ENCODE peak calls at places on chromosomes 12 and 14, in four cellular contexts. E is tibial artery, K is left ventricle myocardium inferior, J is lower leg skin. M is an unnamed sample.
A peak's percentile ranks its signal among the peaks of the same experiment; 100 is the strongest.

GRCh38 chr14:105080161-105080560 is 14.9 kb upstream of the GPR132 start:
- DNase-seq in E (peak; percentile 7), K (no peak), J (no peak), M (no peak)

GRCh38 chr14:75268638-75269550 is 9.7 kb upstream of the FOS start:
- DNase-seq in E (no peak), K (no peak), J (no peak), M (no peak)

GRCh38 chr12:1859643-1860042 is 39.3 kb downstream of the LRTM2 start:
- DNase-seq in E (no peak), K (no peak), J (no peak), M (no peak)

GRCh38 chr14:61406670-61407069 is 85.3 kb downstream of the PRKCH start:
- DNase-seq in E (no peak), K (no peak), J (no peak), M (no peak)

GRCh38 chr12:2183556-2184541 is 131.1 kb downstream of the CACNA1C start:
- DNase-seq in E (no peak), K (no peak), J (peak; percentile 35), M (no peak)

GRCh38 chr12:31965090-31965489 is 5.9 kb downstream of the RESF1 start:
- DNase-seq in E (no peak), K (no peak), J (no peak), M (no peak)

GRCh38 chr14:66739826-66740225 is 231.9 kb downstream of the GPHN start:
- DNase-seq in E (no peak), K (no peak), J (no peak), M (no peak)

GRCh38 chr12:124700810-124701594 is 133.6 kb upstream of the NCOR2 start:
- DNase-seq in E (no peak), K (no peak), J (no peak), M (no peak)

GRCh38 chr14:81400852-81401251 is 728 bp upstream of the STON2 start:
- DNase-seq in E (peak; percentile 89), K (no peak), J (peak; percentile 94), M (no peak)

GRCh38 chr12:6465467-6466183 is 4.9 kb downstream of the VAMP1 start:
- DNase-seq in E (peak; percentile 64), K (no peak), J (peak; percentile 70), M (no peak)

GRCh38 chr12:131113562-131113961 is 159.9 kb downstream of the ADGRD1 start:
- DNase-seq in E (no peak), K (no peak), J (no peak), M (no peak)

GRCh38 chr14:93332032-93332852 is 594 bp downstream of the BTBD7 start:
- DNase-seq in E (peak; percentile 33), K (peak; percentile 67), J (peak; percentile 19), M (no peak)

GRCh38 chr12:117100251-117100650 is 1.0 kb upstream of the TESC start:
- DNase-seq in E (no peak), K (no peak), J (no peak), M (no peak)

GRCh38 chr12:119072463-119072862 is 91.1 kb downstream of the SRRM4 start:
- DNase-seq in E (no peak), K (no peak), J (no peak), M (no peak)

GRCh38 chr14:36556811-36557433 is 25.5 kb downstream of the NKX2-8 start:
- DNase-seq in E (no peak), K (no peak), J (no peak), M (no peak)

GRCh38 chr14:99862111-99862510 is 68.9 kb downstream of the EML1 start:
- DNase-seq in E (no peak), K (no peak), J (no peak), M (no peak)

GRCh38 chr12:6200266-6201198 is at the start of gene CD9:
- DNase-seq in E (peak; percentile 65), K (peak; percentile 74), J (no peak), M (peak; percentile 24)

GRCh38 chr14:63276492-63277342 is 42.0 kb downstream of the GPHB5 start:
- DNase-seq in E (no peak), K (no peak), J (no peak), M (no peak)

GRCh38 chr12:97948591-97948990 is 486.0 kb downstream of the RMST start:
- DNase-seq in E (no peak), K (no peak), J (no peak), M (no peak)

GRCh38 chr12:117333331-117334000 is 28.0 kb downstream of the NOS1 start:
- DNase-seq in E (no peak), K (no peak), J (no peak), M (no peak)

GRCh38 chr12:24821691-24822090 is 127.2 kb downstream of the BCAT1 start:
- DNase-seq in E (no peak), K (no peak), J (no peak), M (no peak)

GRCh38 chr14:81589381-81590065 is 55.9 kb upstream of the SEL1L start:
- DNase-seq in E (no peak), K (no peak), J (no peak), M (no peak)

GRCh38 chr12:25126086-25126485 is 68.9 kb downstream of the DNAI7 start:
- DNase-seq in E (no peak), K (no peak), J (no peak), M (no peak)

GRCh38 chr12:57454566-57455373 is at the start of gene INHBE:
- DNase-seq in E (no peak), K (no peak), J (no peak), M (no peak)

GRCh38 chr14:68685419-68686211 is 107.3 kb downstream of the ZFP36L1 start:
- DNase-seq in E (no peak), K (no peak), J (no peak), M (peak; percentile 65)

GRCh38 chr12:71947645-71948105 is 9.0 kb downstream of the TPH2 start:
- DNase-seq in E (no peak), K (no peak), J (no peak), M (no peak)

GRCh38 chr12:51908876-51909592 is 1.7 kb downstream of the ACVRL1 start:
- DNase-seq in E (no peak), K (no peak), J (no peak), M (no peak)

GRCh38 chr12:3667485-3667884 is 85.4 kb downstream of the CRACR2A start:
- DNase-seq in E (no peak), K (no peak), J (no peak), M (no peak)

GRCh38 chr12:79850610-79851299 is 84.1 kb downstream of the PPP1R12A start:
- DNase-seq in E (no peak), K (no peak), J (no peak), M (no peak)

GRCh38 chr12:109047081-109047805 is 5.1 kb upstream of the USP30 start:
- DNase-seq in E (no peak), K (no peak), J (no peak), M (no peak)

GRCh38 chr14:20327005-20327869 is 5.8 kb downstream of the CCNB1IP1 start:
- DNase-seq in E (no peak), K (no peak), J (no peak), M (no peak)

DNA sequence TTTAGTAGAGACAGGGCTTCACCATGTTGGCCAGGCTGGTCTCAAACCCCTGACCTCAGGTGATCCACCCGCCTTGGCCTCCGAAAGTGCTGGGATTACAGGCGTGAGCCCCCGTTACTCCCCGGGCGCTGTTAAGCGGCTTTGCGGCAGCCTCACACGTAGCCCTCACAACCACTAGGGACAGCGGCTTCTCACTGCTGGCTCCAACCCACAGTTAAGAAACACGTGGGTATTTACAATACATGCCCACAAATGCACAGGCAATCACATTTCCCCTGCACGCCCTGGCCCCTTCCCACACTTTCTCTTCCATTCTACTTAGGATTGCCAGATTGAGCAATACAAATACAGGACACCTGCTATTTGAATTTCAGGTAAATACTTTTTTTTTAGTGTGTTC is 37.0 kb upstream of the EIF5 start:
- DNase-seq in E (no peak), K (no peak), J (no peak), M (no peak)
- TF ChIP-seq CTCF in E (no peak), K (no peak), J (no peak), M (no peak)

GRCh38 chr14:103019236-103019635 is 38.1 kb downstream of the CDC42BPB start:
- DNase-seq in E (no peak), K (no peak), J (no peak), M (no peak)
- TF ChIP-seq CTCF in E (no peak), K (no peak), J (no peak), M (no peak)

GRCh38 chr14:33307691-33308369 is 369.2 kb downstream of the NPAS3 start:
- DNase-seq in E (peak; percentile 20), K (no peak), J (peak; percentile 26), M (no peak)
- TF ChIP-seq CTCF in E (no peak), K (no peak), J (no peak), M (no peak)

GRCh38 chr12:52975820-52976573 is 27.1 kb downstream of the KRT18 start:
- DNase-seq in E (no peak), K (no peak), J (no peak), M (no peak)
- TF ChIP-seq CTCF in E (no peak), K (no peak), J (no peak), M (no peak)

GRCh38 chr12:47990351-47991105 is 13.7 kb downstream of the COL2A1 start:
- DNase-seq in E (no peak), K (no peak), J (no peak), M (peak; percentile 29)
- TF ChIP-seq CTCF in E (no peak), K (no peak), J (no peak), M (no peak)

GRCh38 chr14:24438198-24439095 is 4.1 kb downstream of the SDR39U1 start:
- DNase-seq in E (no peak), K (no peak), J (no peak), M (no peak)

GRCh38 chr14:24437736-24438067 is 4.9 kb downstream of the SDR39U1 start:
- DNase-seq in E (no peak), K (no peak), J (no peak), M (no peak)

GRCh38 chr14:24435998-24436354 is 6.2 kb downstream of the KHNYN start:
- DNase-seq in E (no peak), K (no peak), J (no peak), M (no peak)

GRCh38 chr14:24436355-24437019 is 6.1 kb downstream of the SDR39U1 start:
- DNase-seq in E (no peak), K (no peak), J (no peak), M (no peak)

DNA sequence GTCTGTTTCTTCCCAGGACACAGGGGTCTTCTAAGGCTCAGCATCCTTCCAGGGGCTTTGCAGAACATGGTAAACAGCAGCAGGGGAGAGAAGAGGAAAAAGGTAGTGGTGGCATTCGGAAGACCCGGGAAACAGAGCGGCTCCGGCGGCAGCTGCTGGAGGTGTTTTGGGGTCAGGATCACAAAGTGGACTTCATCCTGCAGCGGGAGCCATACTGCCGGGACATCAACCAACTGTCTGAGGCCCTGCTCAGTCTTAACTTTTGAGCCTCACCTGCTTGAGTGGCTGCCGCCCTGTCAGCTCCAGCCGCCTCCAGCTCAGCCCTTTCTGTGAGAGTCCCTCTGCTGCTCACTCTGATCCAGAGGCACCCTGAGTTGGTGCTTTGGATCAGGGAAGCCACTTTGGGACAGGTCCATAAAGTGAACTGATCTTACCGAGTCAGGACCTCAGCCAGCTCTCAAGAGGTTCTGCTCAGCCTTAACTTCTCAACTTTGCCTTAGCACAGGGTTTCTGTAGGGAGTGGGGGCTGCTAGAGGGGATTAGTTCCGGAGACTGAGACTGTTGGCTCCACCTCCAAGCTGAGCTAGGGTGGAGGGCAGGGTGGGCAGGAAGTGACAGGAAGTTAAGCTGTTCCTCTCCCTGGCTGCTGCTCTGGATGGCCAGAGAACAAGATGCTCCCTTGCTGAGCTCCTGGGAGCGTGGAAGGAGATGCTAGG is 5.4 kb downstream of the SDR39U1 start:
- DNase-seq in E (no peak), K (no peak), J (no peak), M (no peak)
- TF ChIP-seq CTCF in E (peak; percentile 2), K (peak; percentile 13), J (no peak), M (no peak)

GRCh38 chr14:35337074-35337556 is 44.9 kb downstream of the PSMA6 start:
- DNase-seq in E (no peak), K (no peak), J (no peak), M (no peak)
- TF ChIP-seq CTCF in E (no peak), K (no peak), J (no peak), M (no peak)

M was measured in activated B cell treated with CpG ODN at 0.5 μM for 24 hours.